ENCODE peak calls at places on chromosomes 1 and 21, in eight cellular contexts. N, Q, M, F, G, K, J and V are unnamed samples.

GRCh38 chr21:27649323-27649722 is 682.4 kb upstream of the ADAMTS5 start:
- DNase-seq in N (no peak), Q (peak), M (no peak), F (no peak), G (no peak), K (peak), J (no peak), V (no peak)

GRCh38 chr1:63984257-63984626 is 210.4 kb downstream of the ROR1 start:
- DNase-seq in N (no peak), Q (peak), M (no peak), F (no peak), G (no peak), K (peak), J (no peak), V (no peak)

GRCh38 chr1:33274446-33274845 is 18.2 kb downstream of the ZNF362 start:
- DNase-seq in N (no peak), Q (no peak), M (peak), F (no peak), G (no peak), K (no peak), J (no peak), V (no peak)

GRCh38 chr1:156106624-156107488 is 7.7 kb upstream of the LMNA start:
- DNase-seq in N (no peak), Q (peak), M (no peak), F (no peak), G (peak), K (peak), J (no peak), V (no peak)

GRCh38 chr1:168504064-168504837 is 39.5 kb downstream of the XCL2 start:
- DNase-seq in N (no peak), Q (peak), M (peak), F (no peak), G (peak), K (peak), J (no peak), V (no peak)

GRCh38 chr1:247370786-247371732 is 39.4 kb upstream of the ZNF496 start:
- DNase-seq in N (peak), Q (peak), M (no peak), F (no peak), G (no peak), K (peak), J (no peak), V (no peak)

GRCh38 chr1:111769517-111770146 is 13.9 kb downstream of the DDX20 start:
- DNase-seq in N (no peak), Q (peak), M (no peak), F (peak), G (no peak), K (peak), J (no peak), V (no peak)

GRCh38 chr1:29563571-29563970 is 327.2 kb downstream of the PTPRU start:
- DNase-seq in N (no peak), Q (no peak), M (no peak), F (no peak), G (no peak), K (peak), J (no peak), V (no peak)

GRCh38 chr1:56255516-56256181 is 323.7 kb downstream of the PLPP3 start:
- DNase-seq in N (no peak), Q (no peak), M (peak), F (no peak), G (peak), K (peak), J (no peak), V (no peak)

GRCh38 chr1:234206651-234207284 is 166.5 kb upstream of the COA6 start:
- DNase-seq in N (peak), Q (peak), M (no peak), F (no peak), G (no peak), K (peak), J (no peak), V (no peak)

GRCh38 chr1:3060601-3061551 is 8.1 kb upstream of the PRDM16 start:
- DNase-seq in N (peak), Q (peak), M (peak), F (no peak), G (no peak), K (no peak), J (no peak), V (peak)

GRCh38 chr1:77347646-77348045 is 65.8 kb downstream of the AK5 start:
- DNase-seq in N (peak), Q (peak), M (no peak), F (no peak), G (no peak), K (peak), J (no peak), V (no peak)

GRCh38 chr1:47231314-47232186 is 475 bp downstream of the TAL1 start:
- DNase-seq in N (no peak), Q (no peak), M (no peak), F (no peak), G (peak), K (peak), J (no peak), V (no peak)

DNA sequence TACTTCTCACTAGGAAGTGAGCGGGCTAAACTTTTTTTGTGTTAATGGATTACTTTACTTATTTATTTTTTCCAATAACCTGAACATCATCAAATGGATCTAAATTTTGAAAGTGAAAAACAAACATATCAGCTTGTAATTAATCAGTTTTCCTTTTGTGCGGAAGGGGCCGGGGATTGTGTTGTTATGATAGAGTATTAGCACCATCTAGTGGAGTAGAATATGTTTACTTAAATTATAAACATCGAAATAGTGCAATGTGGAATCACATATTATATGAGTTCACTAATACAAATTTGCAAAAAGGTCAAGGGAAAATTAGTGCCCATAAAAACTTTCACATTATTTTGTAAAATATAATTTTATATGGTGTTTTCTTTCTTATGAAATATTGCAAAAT is 9.1 kb downstream of the CFH start:
- DNase-seq in N (no peak), Q (peak), M (no peak), F (no peak), G (no peak), K (peak), J (no peak), V (no peak)
- TF ChIP-seq CTCF in N (peak), Q (peak), M (peak), F (no peak), G (peak), K (peak), J (peak), V (peak)

DNA sequence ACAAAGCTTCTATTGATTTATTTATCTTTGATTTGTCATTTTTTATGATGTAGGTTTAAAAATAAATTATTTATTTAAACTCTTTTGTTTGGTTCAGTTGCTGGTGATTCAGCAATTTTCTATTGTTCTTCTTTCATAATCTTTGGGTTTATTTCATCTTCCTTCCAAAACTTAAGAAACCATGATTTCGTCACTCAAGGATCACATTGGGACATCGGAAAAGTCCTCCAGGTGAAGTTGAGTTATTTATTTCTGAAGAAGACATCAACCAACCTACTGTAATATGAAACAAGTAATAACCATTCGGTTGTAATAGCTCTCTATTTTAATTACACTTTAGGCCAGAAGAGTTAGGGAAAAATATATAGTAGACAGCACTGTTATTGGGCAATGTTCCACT is 23.0 kb upstream of the WLS start:
- DNase-seq in N (no peak), Q (no peak), M (no peak), F (no peak), G (no peak), K (peak), J (no peak), V (no peak)
- TF ChIP-seq CTCF in N (no peak), Q (no peak), M (no peak), F (no peak), G (no peak), K (no peak), J (no peak), V (no peak)

GRCh38 chr1:150551784-150552691 is 2.8 kb downstream of the ADAMTSL4 start:
- DNase-seq in N (peak), Q (peak), M (peak), F (peak), G (peak), K (peak), J (peak), V (peak)

GRCh38 chr1:150554086-150554452 is 4.9 kb downstream of the ADAMTSL4 start:
- DNase-seq in N (no peak), Q (no peak), M (no peak), F (no peak), G (no peak), K (no peak), J (no peak), V (peak)

GRCh38 chr1:150553392-150554085 is 4.3 kb downstream of the ADAMTSL4 start:
- DNase-seq in N (no peak), Q (no peak), M (no peak), F (no peak), G (no peak), K (no peak), J (no peak), V (peak)

GRCh38 chr1:150551049-150551783 is 2.0 kb downstream of the ADAMTSL4 start:
- DNase-seq in N (no peak), Q (no peak), M (no peak), F (no peak), G (no peak), K (no peak), J (no peak), V (no peak)

DNA sequence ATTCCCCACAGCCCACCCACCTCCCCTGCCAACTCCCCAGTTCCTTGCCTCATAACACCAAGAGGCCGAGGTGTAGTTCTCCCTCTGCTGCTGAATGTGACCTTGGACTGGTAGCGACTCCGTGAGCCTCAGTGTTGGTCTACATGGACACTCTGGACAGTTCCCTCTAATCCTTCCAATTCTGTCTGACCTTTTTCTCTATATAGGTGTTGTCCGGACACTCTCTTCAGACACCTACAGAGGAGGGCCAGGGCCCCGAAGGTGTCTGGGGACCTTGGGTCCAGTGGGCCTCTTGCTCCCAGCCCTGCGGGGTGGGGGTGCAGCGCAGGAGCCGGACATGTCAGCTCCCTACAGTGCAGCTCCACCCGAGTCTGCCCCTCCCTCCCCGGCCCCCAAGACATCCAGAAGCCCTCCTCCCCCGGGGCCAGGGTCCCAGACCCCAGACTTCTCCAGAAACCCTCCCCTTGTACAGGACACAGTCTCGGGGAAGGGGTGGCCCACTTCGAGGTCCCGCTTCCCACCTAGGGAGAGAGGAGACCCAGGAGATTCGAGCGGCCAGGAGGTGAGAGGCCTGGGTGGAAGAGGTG is 3.6 kb downstream of the ADAMTSL4 start:
- DNase-seq in N (no peak), Q (no peak), M (no peak), F (no peak), G (no peak), K (no peak), J (no peak), V (peak)
- TF ChIP-seq CTCF in N (no peak), Q (no peak), M (no peak), F (no peak), G (no peak), K (peak), J (no peak), V (no peak)

DNA sequence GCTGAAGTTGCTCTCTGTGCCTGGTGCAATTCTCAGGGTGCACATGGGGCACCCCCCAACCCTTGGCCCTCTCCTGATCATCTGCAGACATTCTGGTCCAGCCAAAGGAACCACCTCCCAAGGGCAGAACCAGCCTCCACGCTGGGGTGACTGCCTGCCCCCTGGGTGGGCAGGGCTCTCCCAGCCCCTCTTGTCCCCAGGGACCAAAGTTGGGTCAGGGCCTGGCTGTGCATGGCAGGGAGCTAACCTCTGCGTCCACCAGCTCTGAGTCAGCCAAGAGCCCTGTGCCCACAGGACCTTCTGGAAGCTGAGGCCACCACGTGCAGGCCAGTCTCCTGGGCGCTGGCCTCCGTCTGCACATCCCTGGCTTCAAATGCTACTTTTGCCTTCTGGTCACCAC is 101.9 kb downstream of the SIK1 start:
- DNase-seq in N (no peak), Q (no peak), M (no peak), F (no peak), G (no peak), K (no peak), J (peak), V (no peak)
- TF ChIP-seq CTCF in N (no peak), Q (no peak), M (no peak), F (no peak), G (no peak), K (no peak), J (no peak), V (no peak)

GRCh38 chr1:240585975-240586374 is 26.0 kb downstream of the GREM2 start:
- DNase-seq in N (no peak), Q (peak), M (no peak), F (no peak), G (no peak), K (no peak), J (no peak), V (no peak)
- TF ChIP-seq CTCF in N (no peak), Q (no peak), M (no peak), F (no peak), G (no peak), K (no peak), J (no peak), V (no peak)